ENCODE peak calls at places on chromosomes 16 and 17, in four cellular contexts. One of them, this sample, is unnamed.

GRCh38 chr16:50478773-50479149 is 69.4 kb upstream of the NKD1 start:
- DNase-seq in GM12878: no peak
- DNase-seq in HepG2: no peak
- DNase-seq in K562: no peak
- DNase-seq in this sample: no peak

GRCh38 chr17:17750881-17751280 is 69.6 kb downstream of the RAI1 start:
- DNase-seq in K562: no peak
- DNase-seq in HepG2: no peak
- DNase-seq in GM12878: peak; percentile 47
- DNase-seq in this sample: peak; percentile 35

GRCh38 chr17:55038291-55038690 is 69.7 kb downstream of the STXBP4 start:
- DNase-seq in GM12878: no peak
- DNase-seq in HepG2: no peak
- DNase-seq in K562: no peak
- DNase-seq in this sample: no peak

GRCh38 chr17:34487616-34488015 is 91.8 kb upstream of the TMEM132E start:
- DNase-seq in K562: no peak
- DNase-seq in GM12878: no peak
- DNase-seq in HepG2: no peak
- DNase-seq in this sample: no peak

GRCh38 chr16:83501481-83501880 is 306.3 kb upstream of the HSBP1 start:
- DNase-seq in HepG2: no peak
- DNase-seq in GM12878: no peak
- DNase-seq in K562: no peak
- DNase-seq in this sample: no peak

GRCh38 chr17:35372846-35373531 is 432 bp downstream of the SLFN11 start:
- DNase-seq in HepG2: no peak
- DNase-seq in K562: no peak
- DNase-seq in GM12878: no peak
- DNase-seq in this sample: no peak

GRCh38 chr17:67613961-67614360 is 103.8 kb upstream of the NOL11 start:
- DNase-seq in HepG2: no peak
- DNase-seq in K562: no peak
- DNase-seq in GM12878: no peak
- DNase-seq in this sample: no peak

GRCh38 chr16:57756424-57757325 is 21.1 kb downstream of the KATNB1 start:
- DNase-seq in GM12878: no peak
- DNase-seq in HepG2: no peak
- DNase-seq in K562: no peak
- DNase-seq in this sample: no peak

GRCh38 chr16:11210260-11210659 is 45.7 kb downstream of the SOCS1 start:
- DNase-seq in HepG2: no peak
- DNase-seq in GM12878: no peak
- DNase-seq in K562: no peak
- DNase-seq in this sample: no peak

DNA sequence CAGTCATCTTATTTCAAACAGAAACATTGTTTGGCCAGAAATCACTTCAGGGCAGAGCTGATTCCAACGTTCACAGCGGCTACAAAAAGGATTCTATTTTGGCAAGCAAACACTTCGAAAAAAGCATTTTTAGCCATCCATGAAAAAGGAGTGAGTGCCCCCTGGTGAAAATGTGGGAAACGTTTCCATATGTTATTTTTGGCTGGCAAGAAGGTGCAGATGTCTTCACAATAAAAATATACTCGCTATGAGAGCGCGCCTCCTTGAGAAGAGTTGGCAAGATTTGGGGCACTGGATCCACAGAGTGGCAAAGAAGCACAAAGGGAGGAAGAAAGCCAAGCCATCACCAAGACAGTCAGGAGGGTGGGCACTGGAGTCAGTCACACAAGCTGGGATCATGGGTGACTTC is 191.1 kb downstream of the CHD9NB start:
- DNase-seq in HepG2: peak; percentile 65
- DNase-seq in K562: no peak
- DNase-seq in GM12878: no peak
- DNase-seq in this sample: no peak
- TF ChIP-seq GABPA in HepG2: no peak
- TF ChIP-seq GABPA in K562: no peak
- TF ChIP-seq GABPA in GM12878: no peak
- TF ChIP-seq GABPA in this sample: no peak

DNA sequence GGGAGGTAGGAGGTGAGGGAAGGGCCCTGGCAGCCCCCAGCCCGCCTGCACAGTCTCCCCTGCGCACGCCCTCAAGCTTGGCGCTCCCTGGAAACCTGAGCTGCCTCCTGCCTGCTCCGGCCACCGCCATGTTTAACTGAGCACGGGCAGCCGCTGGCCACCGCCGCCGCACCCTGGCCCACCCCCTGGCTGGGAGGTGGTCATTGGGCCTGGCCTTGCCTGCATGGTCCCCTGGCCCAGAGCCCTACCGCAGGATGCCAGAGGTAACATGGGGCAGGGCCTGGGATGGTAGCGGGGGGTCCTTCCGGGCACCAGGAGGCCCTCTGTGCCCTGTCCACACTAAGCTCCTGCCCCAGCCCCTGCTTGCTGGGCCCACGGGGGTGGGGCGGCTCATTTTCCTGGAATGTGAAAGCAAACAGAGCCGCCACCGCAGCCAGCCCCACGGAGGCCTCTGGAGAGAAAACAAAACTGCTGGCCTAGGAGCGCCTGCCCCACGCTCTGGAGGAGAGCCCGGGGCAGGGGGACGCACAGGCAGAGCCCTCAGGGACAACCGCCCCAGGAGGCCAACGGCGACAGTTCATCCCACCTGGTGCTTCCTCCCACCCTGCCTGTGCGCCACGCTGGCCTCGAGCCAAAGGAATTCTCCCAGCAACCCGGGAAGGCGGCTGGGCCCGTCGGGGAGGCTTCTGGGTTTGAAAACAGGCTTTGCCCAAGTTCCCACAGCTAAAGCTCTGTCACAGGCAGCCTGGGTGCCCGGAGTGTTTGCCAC is 8.9 kb downstream of the NHERF2 start:
- DNase-seq in HepG2: peak; percentile 84
- DNase-seq in GM12878: no peak
- DNase-seq in K562: no peak
- DNase-seq in this sample: no peak
- TF ChIP-seq REST in HepG2: no peak
- TF ChIP-seq REST in GM12878: no peak
- TF ChIP-seq REST in K562: no peak
- TF ChIP-seq REST in this sample: no peak

DNA sequence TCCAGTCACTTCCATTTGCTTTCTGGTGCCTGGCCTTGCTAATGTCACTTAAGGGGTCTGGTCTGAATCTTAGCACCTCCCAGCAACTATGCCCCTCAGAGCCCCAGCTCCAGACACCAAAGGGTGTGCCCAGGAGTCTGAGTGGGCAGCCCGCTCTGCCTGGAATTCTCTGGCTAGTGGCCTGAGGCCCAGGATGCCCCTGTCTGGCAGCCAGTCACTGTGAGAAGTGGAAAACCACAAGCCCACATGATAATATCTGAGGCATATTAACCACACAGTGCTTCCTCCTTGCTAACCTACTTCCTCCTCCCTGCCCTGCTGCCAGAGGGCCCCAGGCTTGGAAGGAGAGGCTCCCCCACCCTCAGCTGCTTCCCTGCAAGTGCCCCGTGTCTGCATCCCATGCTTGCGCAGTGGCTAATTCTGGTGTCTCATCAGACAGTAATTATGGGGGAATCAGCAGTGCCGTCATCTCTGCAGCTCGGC is 14.0 kb downstream of the SRCIN1 start:
- DNase-seq in GM12878: no peak
- DNase-seq in HepG2: no peak
- DNase-seq in K562: no peak
- DNase-seq in this sample: peak; percentile 83
- H3K27me3 ChIP-seq in GM12878: peaks cover 2% of the 10 kb centered on the region
- H3K27me3 ChIP-seq in HepG2: peaks cover 9% of the 10 kb centered on the region
- H3K27me3 ChIP-seq in K562: peaks cover 70% of the 10 kb centered on the region
- H3K27me3 ChIP-seq in this sample: peaks cover 55% of the 10 kb centered on the region

DNA sequence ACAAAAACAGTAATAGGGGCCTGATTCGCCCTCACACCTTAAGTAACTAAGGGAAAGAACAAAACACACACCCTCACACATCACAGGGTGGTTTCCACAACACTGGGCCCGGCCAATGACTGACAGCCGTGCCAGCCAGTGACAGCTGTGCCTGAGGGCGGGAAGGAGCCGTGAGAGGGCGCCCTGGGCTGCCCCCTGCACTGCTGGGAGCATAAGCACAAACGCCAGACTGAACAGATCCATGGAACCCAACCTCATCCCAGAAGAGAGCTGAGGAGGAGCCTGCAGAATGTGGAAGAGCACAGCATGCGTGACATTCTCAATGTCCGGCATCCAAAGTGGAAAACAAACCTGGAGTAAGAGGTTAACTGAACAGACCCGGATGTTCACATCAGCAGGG is 16.0 kb downstream of the CSNK1D start:
- DNase-seq in HepG2: no peak
- DNase-seq in GM12878: no peak
- DNase-seq in K562: no peak
- DNase-seq in this sample: no peak
- TF ChIP-seq GABPA in HepG2: no peak
- TF ChIP-seq GABPA in GM12878: no peak
- TF ChIP-seq GABPA in K562: no peak
- TF ChIP-seq GABPA in this sample: no peak

GRCh38 chr17:66354472-66354871 is 52.1 kb downstream of the PRKCA start:
- DNase-seq in K562: no peak
- DNase-seq in HepG2: no peak
- DNase-seq in GM12878: no peak
- DNase-seq in this sample: no peak

GRCh38 chr17:66354981-66355380 is 52.6 kb downstream of the PRKCA start:
- DNase-seq in K562: no peak
- DNase-seq in GM12878: no peak
- DNase-seq in HepG2: no peak
- DNase-seq in this sample: no peak

GRCh38 chr17:66355510-66355909 is 53.1 kb downstream of the PRKCA start:
- DNase-seq in K562: no peak
- DNase-seq in HepG2: no peak
- DNase-seq in GM12878: no peak
- DNase-seq in this sample: no peak

GRCh38 chr17:66359351-66359750 is 56.9 kb downstream of the PRKCA start:
- DNase-seq in GM12878: no peak
- DNase-seq in HepG2: no peak
- DNase-seq in K562: no peak
- DNase-seq in this sample: no peak

DNA sequence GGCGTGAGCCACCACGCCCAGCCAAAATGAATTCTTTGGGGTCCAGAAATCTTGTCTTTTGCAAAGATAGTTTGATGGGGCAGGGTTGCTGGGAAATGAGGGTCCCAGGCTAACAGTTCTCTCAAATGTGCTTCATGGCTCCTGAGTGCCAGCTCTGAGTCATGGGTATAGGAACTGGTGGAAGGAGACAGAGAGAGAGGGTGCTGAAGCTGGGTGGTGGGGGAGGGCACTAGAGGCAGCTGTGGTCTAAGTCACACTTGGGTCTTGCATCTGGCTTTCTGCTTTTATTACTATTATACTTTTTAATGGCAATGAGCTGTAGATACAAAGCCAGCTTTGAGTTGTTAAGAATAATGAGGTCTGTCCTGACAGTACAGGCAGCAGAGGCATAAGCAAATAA is 54.6 kb downstream of the PRKCA start:
- DNase-seq in GM12878: no peak
- DNase-seq in K562: no peak
- DNase-seq in HepG2: no peak
- DNase-seq in this sample: no peak
- TF ChIP-seq REST in GM12878: no peak
- TF ChIP-seq REST in K562: no peak
- TF ChIP-seq REST in HepG2: no peak
- TF ChIP-seq REST in this sample: no peak

GRCh38 chr17:79777844-79778503 is at the start of gene CBX2:
- DNase-seq in HepG2: peak; percentile 43
- DNase-seq in GM12878: no peak
- DNase-seq in K562: peak; percentile 98
- DNase-seq in this sample: no peak

GRCh38 chr17:79774561-79774975 is 3.4 kb upstream of the CBX2 start:
- DNase-seq in GM12878: no peak
- DNase-seq in K562: no peak
- DNase-seq in HepG2: peak; percentile 47
- DNase-seq in this sample: no peak

GRCh38 chr17:79775635-79776034 is 2.3 kb upstream of the CBX2 start:
- DNase-seq in GM12878: no peak
- DNase-seq in HepG2: no peak
- DNase-seq in K562: no peak
- DNase-seq in this sample: no peak

GRCh38 chr17:79777166-79777843 is 643 bp upstream of the CBX2 start:
- DNase-seq in HepG2: peak; percentile 46
- DNase-seq in K562: peak; percentile 88
- DNase-seq in GM12878: no peak
- DNase-seq in this sample: peak; percentile 39

GRCh38 chr17:79776378-79777165 is 1.4 kb upstream of the CBX2 start:
- DNase-seq in HepG2: peak; percentile 44
- DNase-seq in K562: no peak
- DNase-seq in GM12878: no peak
- DNase-seq in this sample: no peak
- H3K27me3 ChIP-seq in HepG2: peaks cover 11% of the 10 kb centered on the region
- H3K27me3 ChIP-seq in K562: no peaks in the 10 kb centered on the region
- H3K27me3 ChIP-seq in GM12878: peaks cover 7% of the 10 kb centered on the region
- H3K27me3 ChIP-seq in this sample: peaks cover 31% of the 10 kb centered on the region

GRCh38 chr16:86809458-86809955 is 231.2 kb downstream of the FOXL1 start:
- DNase-seq in HepG2: no peak
- DNase-seq in K562: no peak
- DNase-seq in GM12878: no peak
- DNase-seq in this sample: no peak

GRCh38 chr16:86808863-86809444 is 230.6 kb downstream of the FOXL1 start:
- DNase-seq in K562: no peak
- DNase-seq in HepG2: no peak
- DNase-seq in GM12878: no peak
- DNase-seq in this sample: no peak

GRCh38 chr16:86805210-86805609 is 226.9 kb downstream of the FOXL1 start:
- DNase-seq in GM12878: no peak
- DNase-seq in HepG2: no peak
- DNase-seq in K562: no peak
- DNase-seq in this sample: no peak

GRCh38 chr16:86806181-86806837 is 228.0 kb downstream of the FOXL1 start:
- DNase-seq in K562: no peak
- DNase-seq in HepG2: no peak
- DNase-seq in GM12878: no peak
- DNase-seq in this sample: no peak

GRCh38 chr16:86806838-86807351 is 228.5 kb downstream of the FOXL1 start:
- DNase-seq in HepG2: no peak
- DNase-seq in K562: no peak
- DNase-seq in GM12878: no peak
- DNase-seq in this sample: no peak
- TF ChIP-seq GABPA in HepG2: no peak
- TF ChIP-seq GABPA in K562: no peak
- TF ChIP-seq GABPA in GM12878: no peak
- TF ChIP-seq GABPA in this sample: no peak

GRCh38 chr17:13541032-13541480 is 60.7 kb downstream of the HS3ST3A1 start:
- DNase-seq in GM12878: no peak
- DNase-seq in K562: peak; percentile 35
- DNase-seq in HepG2: no peak
- DNase-seq in this sample: no peak
- TF ChIP-seq REST in GM12878: no peak
- TF ChIP-seq REST in K562: no peak
- TF ChIP-seq REST in HepG2: no peak
- TF ChIP-seq REST in this sample: no peak

DNA sequence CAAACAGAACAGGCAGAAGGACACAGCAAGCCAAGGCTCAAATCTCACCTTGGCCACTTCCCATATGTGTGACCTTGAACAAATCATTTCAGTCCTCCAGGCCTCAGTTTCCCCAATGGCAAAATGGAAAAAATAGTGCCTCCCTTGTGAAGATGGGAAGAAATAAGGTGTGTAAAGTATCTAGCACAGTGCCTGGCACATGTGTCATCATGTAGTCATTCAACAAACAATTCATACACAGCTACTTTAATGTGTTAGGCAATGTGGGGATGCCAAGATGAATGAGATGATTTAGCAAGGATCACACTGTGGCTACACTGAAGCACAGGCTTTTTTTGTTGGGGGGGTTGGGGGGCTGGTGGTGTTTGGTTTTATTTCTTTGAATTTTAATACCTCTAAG is 13.3 kb downstream of the SRCIN1 start:
- DNase-seq in HepG2: no peak
- DNase-seq in K562: no peak
- DNase-seq in GM12878: no peak
- DNase-seq in this sample: no peak
- H3K27me3 ChIP-seq in HepG2: peaks cover 7% of the 10 kb centered on the region
- H3K27me3 ChIP-seq in K562: peaks cover 65% of the 10 kb centered on the region
- H3K27me3 ChIP-seq in GM12878: no peaks in the 10 kb centered on the region
- H3K27me3 ChIP-seq in this sample: peaks cover 58% of the 10 kb centered on the region